ENCODE peak calls at places on chromosomes 2 and 18, in five cellular contexts. J is A549, U is upper lobe of right lung, O is MM.1S, Q is uterus. R is an unnamed sample.

GRCh38 chr2:226464380-226464779 is 335.2 kb downstream of the IRS1 start:
- DNase-seq in Q (no peak), U (no peak), O (peak), J (no peak), R (no peak)

GRCh38 chr2:112958428-112959108 is 19.2 kb upstream of the IL36G start:
- DNase-seq in Q (no peak), J (peak), U (no peak), O (peak), R (no peak)

GRCh38 chr2:108978709-108979111 is 10.3 kb downstream of the EDAR start:
- DNase-seq in O (no peak), Q (no peak), J (no peak), U (no peak), R (no peak)

GRCh38 chr18:58928401-58928800 is 63.7 kb downstream of the ZNF532 start:
- DNase-seq in J (no peak), U (no peak), Q (no peak), O (no peak), R (no peak)

GRCh38 chr2:54722641-54723299 is 692 bp upstream of the EML6 start:
- DNase-seq in U (no peak), J (peak), Q (no peak), O (no peak), R (no peak)

GRCh38 chr2:102848366-102848839 is 86.6 kb downstream of the TMEM182 start:
- DNase-seq in O (no peak), Q (no peak), J (peak), U (peak), R (peak)

GRCh38 chr2:25529034-25529433 is 144.3 kb downstream of the DTNB start:
- DNase-seq in J (no peak), U (no peak), Q (no peak), O (no peak), R (no peak)

GRCh38 chr2:195318440-195319111 is 338.4 kb upstream of the SLC39A10 start:
- DNase-seq in Q (no peak), U (no peak), O (peak), J (peak), R (no peak)

GRCh38 chr2:15702452-15702851 is 110.8 kb downstream of the DDX1 start:
- DNase-seq in Q (no peak), U (no peak), O (no peak), J (no peak), R (no peak)

GRCh38 chr2:177353084-177353483 is 39.5 kb upstream of the AGPS start:
- DNase-seq in J (no peak), O (no peak), U (no peak), Q (no peak), R (no peak)

GRCh38 chr2:28950941-28951630 is 30.0 kb upstream of the TOGARAM2 start:
- DNase-seq in J (no peak), O (no peak), U (no peak), Q (no peak), R (no peak)

GRCh38 chr2:2635025-2635528 is 304.0 kb upstream of the MYT1L start:
- DNase-seq in J (no peak), O (no peak), Q (no peak), U (no peak), R (no peak)
- H3K4me3 ChIP-seq in J (no peak), O (no peak), Q (no peak), U (no peak), R (no peak)

GRCh38 chr2:224163573-224164307 is 124.7 kb upstream of the SERPINE2 start:
- DNase-seq in J (no peak), Q (no peak), O (no peak), U (no peak), R (no peak)
- H3K27ac ChIP-seq in J (peak), Q (no peak), O (no peak), U (no peak), R (no peak)

DNA sequence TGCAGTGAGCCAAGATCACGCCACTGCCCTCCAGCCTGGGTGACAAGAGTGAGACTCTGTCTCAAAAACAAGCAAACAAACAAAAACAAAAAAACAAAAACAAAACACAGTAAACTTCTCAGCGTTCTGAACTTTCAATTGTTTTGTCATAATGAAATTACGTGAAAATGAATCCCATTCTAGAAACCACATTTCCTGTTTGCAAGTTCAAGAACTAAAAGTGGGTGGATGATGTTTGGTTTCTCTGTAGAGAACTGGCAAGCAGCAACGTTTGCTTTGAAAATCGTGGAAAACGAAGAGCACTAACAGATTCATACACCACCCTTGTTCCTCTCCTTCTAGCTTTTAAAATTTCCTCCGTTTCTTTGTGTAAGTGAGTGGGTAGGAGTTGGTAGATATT is 226.1 kb upstream of the LYPD1 start:
- DNase-seq in O (peak), U (no peak), J (no peak), Q (no peak), R (no peak)
- H3K4me3 ChIP-seq in O (peak), U (no peak), J (no peak), Q (no peak), R (no peak)

DNA sequence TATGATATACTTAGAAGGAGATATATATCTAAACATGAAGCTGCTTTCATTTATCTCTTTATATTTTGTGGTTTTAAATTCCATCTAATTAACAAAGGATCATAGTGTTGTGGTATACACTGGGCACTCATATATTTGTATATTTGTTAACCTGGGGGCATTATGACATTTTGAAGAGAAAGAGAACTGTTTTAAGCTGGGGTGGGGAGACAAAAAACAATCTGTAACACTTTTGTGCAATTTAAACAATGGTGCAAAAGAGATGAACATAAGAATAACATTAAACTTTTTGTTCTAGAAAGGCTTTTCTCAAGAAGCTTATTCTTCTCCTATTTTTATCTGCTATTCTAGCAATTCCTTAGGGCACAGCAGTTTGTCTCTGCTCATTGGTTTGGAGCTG is 842.0 kb upstream of the CDH2 start:
- DNase-seq in Q (no peak), U (no peak), O (no peak), J (no peak), R (no peak)
- H3K27ac ChIP-seq in Q (no peak), U (no peak), O (no peak), J (no peak), R (no peak)

GRCh38 chr2:241808701-241809382 is at the start of gene NEU4:
- DNase-seq in U (peak), Q (no peak), J (no peak), O (no peak), R (no peak)
- H3K4me3 ChIP-seq in U (no peak), Q (no peak), J (no peak), O (no peak), R (no peak)

GRCh38 chr2:169478745-169479256 is 493 bp upstream of the BBS5 start:
- DNase-seq in Q (no peak), O (no peak), J (no peak), U (no peak), R (no peak)
- H3K27ac ChIP-seq in Q (peak), O (no peak), J (peak), U (peak), R (peak)

DNA sequence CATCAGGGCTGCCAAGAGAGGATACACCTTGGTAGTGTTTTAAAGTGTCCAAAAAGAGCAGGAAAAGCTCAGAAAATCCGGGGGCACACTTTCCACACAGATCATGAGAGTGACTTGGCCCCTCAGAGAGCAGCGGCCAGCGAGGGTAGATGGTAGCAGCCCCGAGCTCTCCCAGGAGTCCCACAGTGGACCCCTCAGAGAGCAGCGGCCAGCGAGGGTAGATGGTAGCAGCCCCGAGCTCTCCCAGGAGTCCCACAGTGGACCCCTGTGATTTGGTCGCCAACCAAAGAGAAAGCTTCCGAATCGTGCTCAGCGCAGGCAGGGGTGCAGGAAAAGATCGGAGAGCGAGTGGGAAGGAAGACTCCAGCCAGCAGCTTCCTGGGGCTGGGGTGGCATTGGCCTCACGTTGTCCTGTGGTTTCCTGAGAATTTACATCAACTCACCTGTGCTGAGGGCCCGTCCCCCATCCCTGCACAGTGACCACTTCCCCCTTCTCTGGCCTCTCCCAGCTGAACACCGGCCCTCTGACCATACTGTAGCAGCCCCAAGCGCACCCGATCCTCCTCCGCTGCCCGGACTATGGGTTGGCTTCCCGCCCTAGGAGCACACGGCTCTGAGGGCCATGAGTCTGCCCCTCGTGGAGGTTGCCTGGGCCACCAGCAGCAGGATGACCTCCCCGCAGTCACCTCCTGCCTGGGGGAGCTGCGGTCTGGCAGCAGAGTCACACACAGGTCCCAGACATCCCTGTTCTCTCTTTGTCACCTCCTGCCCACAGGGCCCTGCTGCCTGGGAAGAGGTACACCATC is 33.7 kb downstream of the MTERF4 start:
- DNase-seq in O (no peak), J (no peak), Q (no peak), U (no peak), R (peak)
- H3K4me3 ChIP-seq in O (no peak), J (no peak), Q (no peak), U (no peak), R (no peak)

GRCh38 chr2:10027931-10028330 is 15.4 kb upstream of the KLF11 start:
- DNase-seq in Q (no peak), O (no peak), U (no peak), J (no peak), R (no peak)

GRCh38 chr2:10028407-10028987 is 14.9 kb upstream of the KLF11 start:
- DNase-seq in Q (no peak), U (no peak), J (no peak), O (no peak), R (no peak)

GRCh38 chr2:10028988-10029874 is 14.1 kb upstream of the KLF11 start:
- DNase-seq in J (no peak), O (no peak), U (peak), Q (no peak), R (peak)

GRCh38 chr2:10030311-10030736 is 13.0 kb upstream of the KLF11 start:
- DNase-seq in J (no peak), O (no peak), U (no peak), Q (no peak), R (no peak)

DNA sequence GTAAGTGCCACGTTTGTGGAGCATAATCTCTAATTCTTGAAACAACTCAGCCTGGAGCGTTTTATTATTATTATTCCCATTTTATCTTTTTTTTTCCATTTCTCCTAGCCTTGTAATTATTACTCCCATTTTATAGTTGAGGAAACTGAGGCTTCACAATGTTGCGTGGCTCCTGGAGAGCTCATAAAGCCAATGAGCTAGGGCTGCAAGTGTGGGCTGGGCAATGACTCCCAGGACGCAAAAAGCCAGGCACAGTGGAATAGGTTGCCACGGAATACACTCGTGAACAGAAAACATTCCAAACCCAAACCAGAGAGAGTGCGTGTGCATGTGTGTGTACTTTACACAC is 13.5 kb upstream of the KLF11 start:
- DNase-seq in O (no peak), J (no peak), U (no peak), Q (no peak), R (no peak)
- H3K27ac ChIP-seq in O (no peak), J (no peak), U (peak), Q (peak), R (peak)

GRCh38 chr2:240914645-240915525 is 8.7 kb downstream of the CROCC2 start:
- DNase-seq in Q (no peak), J (no peak), U (no peak), O (no peak), R (no peak)

GRCh38 chr2:240915526-240916335 is 9.6 kb downstream of the CROCC2 start:
- DNase-seq in Q (no peak), J (no peak), U (peak), O (no peak), R (no peak)

GRCh38 chr2:240911641-240912265 is 5.6 kb downstream of the CROCC2 start:
- DNase-seq in O (no peak), U (no peak), Q (no peak), J (no peak), R (no peak)

GRCh38 chr2:240913810-240914644 is 7.9 kb downstream of the CROCC2 start:
- DNase-seq in O (no peak), U (peak), J (peak), Q (peak), R (peak)

DNA sequence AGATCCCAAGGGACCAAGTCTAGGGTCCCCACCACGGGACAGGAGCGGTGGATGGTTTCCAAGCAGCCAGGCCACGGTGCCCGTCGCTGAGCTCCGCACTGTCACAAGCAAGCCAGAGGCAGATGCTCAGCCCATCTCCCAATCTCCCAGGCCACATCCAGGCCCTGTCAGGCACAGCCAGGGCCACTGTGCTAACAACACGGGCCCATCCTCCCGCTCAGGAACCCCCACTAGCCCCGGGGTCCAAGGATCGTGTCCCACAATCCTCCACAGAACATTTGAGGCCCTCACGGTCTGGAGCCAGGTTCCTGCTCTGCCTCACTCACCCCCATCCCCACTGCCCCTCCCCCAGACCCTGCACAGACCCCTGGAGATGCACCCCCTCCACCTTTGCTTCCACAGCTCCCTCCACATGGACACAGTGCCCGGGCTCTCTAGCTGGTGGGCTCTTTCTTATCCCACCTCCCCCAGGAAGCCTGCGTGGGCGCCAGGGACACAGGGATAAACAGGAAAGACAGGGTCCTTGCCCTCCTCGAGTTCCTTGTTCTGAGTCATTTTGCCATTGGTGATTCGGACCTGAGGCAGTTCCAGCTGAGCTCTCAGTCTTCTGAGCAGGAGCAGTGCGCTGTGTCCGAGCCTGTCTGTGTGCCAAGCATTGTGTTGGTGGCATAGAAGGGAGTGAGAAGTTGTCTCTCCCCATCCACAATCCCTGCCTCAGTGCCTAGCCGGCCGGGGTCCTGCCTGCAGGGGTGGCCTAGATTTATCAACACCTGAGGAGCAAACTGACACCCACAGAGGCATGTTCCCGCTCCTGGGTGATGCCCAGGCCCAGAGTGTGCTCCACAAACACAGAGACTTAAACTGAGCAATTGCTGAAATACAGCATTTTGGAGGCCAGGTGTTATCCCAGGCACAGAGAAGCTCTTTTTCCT is 7.0 kb downstream of the CROCC2 start:
- DNase-seq in Q (no peak), U (no peak), O (no peak), J (no peak), R (no peak)
- H3K4me3 ChIP-seq in Q (no peak), U (no peak), O (no peak), J (no peak), R (no peak)

GRCh38 chr2:71385008-71385407 is 53.4 kb downstream of the ZNF638 start:
- DNase-seq in U (no peak), O (no peak), J (no peak), Q (no peak), R (no peak)
- H3K27ac ChIP-seq in U (no peak), O (no peak), J (no peak), Q (no peak), R (no peak)